ENCODE peak calls at places on chromosomes 16 and 17, in six cellular contexts. M is CD4-positive, alpha-beta T cell; H is H1; P is testis; R is Panc1; W is heart left ventricle. F is an unnamed sample.

GRCh38 chr16:66326995-66327513 is 39.4 kb upstream of the CDH5 start:
- DNase-seq in M (no peak), W (no peak), H (no peak), R (no peak), P (no peak), F (no peak)

GRCh38 chr16:10490141-10490540 is 90.3 kb downstream of the EMP2 start:
- DNase-seq in H (no peak), M (no peak), W (no peak), R (no peak), P (no peak), F (peak; percentile 3)

GRCh38 chr16:3401719-3402397 is 843 bp downstream of the ZNF174 start:
- DNase-seq in H (peak; percentile 45), W (no peak), M (no peak), P (peak; percentile 18), R (no peak), F (no peak)

GRCh38 chr17:9166678-9167077 is 145.4 kb downstream of the NTN1 start:
- DNase-seq in W (no peak), M (no peak), P (no peak), R (no peak), H (no peak), F (no peak)

GRCh38 chr17:29855686-29856085 is 74.3 kb downstream of the SSH2 start:
- DNase-seq in R (no peak), P (no peak), H (no peak), W (no peak), M (no peak), F (no peak)

GRCh38 chr16:32116080-32116479 is 137.0 kb upstream of the TP53TG3D start:
- DNase-seq in P (peak; percentile 10), H (no peak), R (no peak), W (no peak), M (no peak), F (no peak)

GRCh38 chr17:43517615-43518386 is 28.3 kb downstream of the ETV4 start:
- DNase-seq in P (no peak), W (no peak), H (no peak), M (no peak), R (no peak), F (no peak)

GRCh38 chr16:13291934-13292333 is 390.5 kb downstream of the SHISA9 start:
- DNase-seq in M (no peak), W (no peak), R (no peak), P (no peak), H (peak; percentile 55), F (no peak)

GRCh38 chr17:1697681-1698080 is 12.5 kb downstream of the TLCD2 start:
- DNase-seq in H (no peak), M (no peak), P (no peak), R (no peak), W (no peak), F (no peak)

GRCh38 chr17:81514735-81515529 is 2.3 kb upstream of the ACTG1 start:
- DNase-seq in P (peak; percentile 83), H (peak; percentile 88), R (no peak), W (peak; percentile 91), M (peak; percentile 66), F (peak; percentile 61)

GRCh38 chr16:84648595-84649510 is 542 bp downstream of the KLHL36 start:
- DNase-seq in R (no peak), P (peak; percentile 61), M (no peak), H (peak; percentile 72), W (peak; percentile 76), F (peak; percentile 58)

GRCh38 chr16:70162041-70162451 is 11.5 kb upstream of the CLEC18C start:
- DNase-seq in H (no peak), W (no peak), R (peak; percentile 22), M (no peak), P (peak; percentile 12), F (no peak)

GRCh38 chr17:37752482-37752881 is 7.6 kb upstream of the HNF1B start:
- DNase-seq in P (no peak), W (no peak), H (no peak), M (no peak), R (no peak), F (no peak)

GRCh38 chr16:68590201-68590994 is 51.3 kb downstream of the ZFP90 start:
- DNase-seq in H (peak; percentile 97), P (peak; percentile 81), R (peak; percentile 2), W (no peak), M (peak; percentile 31), F (peak; percentile 50)

GRCh38 chr17:1422907-1423306 is 22.9 kb upstream of the YWHAE start:
- DNase-seq in M (no peak), W (no peak), R (peak; percentile 81), H (no peak), P (no peak), F (no peak)

GRCh38 chr17:62165378-62165722 is 100.3 kb upstream of the MED13 start:
- DNase-seq in P (no peak), M (no peak), W (no peak), R (no peak), H (no peak), F (no peak)

GRCh38 chr17:48631693-48632578 is 5.8 kb upstream of the HOXB9 start:
- DNase-seq in M (no peak), R (no peak), H (no peak), P (no peak), W (no peak), F (no peak)
- H3K27me3 ChIP-seq in M (peaks cover 98% of the 10 kb centered on the region), R (no peaks in the 10 kb centered on the region), H (peaks cover 100% of the 10 kb centered on the region), P (no peaks in the 10 kb centered on the region), W (peaks cover 100% of the 10 kb centered on the region), F (peaks cover 34% of the 10 kb centered on the region)

GRCh38 chr17:28193241-28193640 is 125.8 kb upstream of the TMEM97 start:
- DNase-seq in M (no peak), R (no peak), H (no peak), P (peak; percentile 42), W (peak; percentile 32), F (no peak)
- H3K27me3 ChIP-seq in M (no peaks in the 10 kb centered on the region), R (no peaks in the 10 kb centered on the region), H (no peaks in the 10 kb centered on the region), P (no peaks in the 10 kb centered on the region), W (no peaks in the 10 kb centered on the region), F (no peaks in the 10 kb centered on the region)

GRCh38 chr17:55897301-55897700 is 146.4 kb downstream of the PCTP start:
- DNase-seq in W (no peak), P (no peak), H (no peak), R (no peak), M (no peak), F (no peak)
- H3K27me3 ChIP-seq in W (no peaks in the 10 kb centered on the region), P (no peaks in the 10 kb centered on the region), H (no peaks in the 10 kb centered on the region), R (no peaks in the 10 kb centered on the region), M (no peaks in the 10 kb centered on the region), F (no peaks in the 10 kb centered on the region)

GRCh38 chr17:79944821-79945391 is 90.8 kb downstream of the TBC1D16 start:
- DNase-seq in W (peak; percentile 21), M (no peak), P (no peak), H (no peak), R (no peak), F (no peak)

GRCh38 chr17:79942591-79943353 is 92.9 kb downstream of the TBC1D16 start:
- DNase-seq in W (peak; percentile 23), R (no peak), P (no peak), H (no peak), M (no peak), F (no peak)

GRCh38 chr17:79944251-79944812 is 91.3 kb downstream of the TBC1D16 start:
- DNase-seq in H (no peak), M (no peak), P (peak; percentile 6), W (no peak), R (no peak), F (peak; percentile 6)

GRCh38 chr17:79942011-79942405 is 93.7 kb downstream of the TBC1D16 start:
- DNase-seq in W (peak; percentile 21), H (no peak), R (no peak), P (no peak), M (no peak), F (no peak)

DNA sequence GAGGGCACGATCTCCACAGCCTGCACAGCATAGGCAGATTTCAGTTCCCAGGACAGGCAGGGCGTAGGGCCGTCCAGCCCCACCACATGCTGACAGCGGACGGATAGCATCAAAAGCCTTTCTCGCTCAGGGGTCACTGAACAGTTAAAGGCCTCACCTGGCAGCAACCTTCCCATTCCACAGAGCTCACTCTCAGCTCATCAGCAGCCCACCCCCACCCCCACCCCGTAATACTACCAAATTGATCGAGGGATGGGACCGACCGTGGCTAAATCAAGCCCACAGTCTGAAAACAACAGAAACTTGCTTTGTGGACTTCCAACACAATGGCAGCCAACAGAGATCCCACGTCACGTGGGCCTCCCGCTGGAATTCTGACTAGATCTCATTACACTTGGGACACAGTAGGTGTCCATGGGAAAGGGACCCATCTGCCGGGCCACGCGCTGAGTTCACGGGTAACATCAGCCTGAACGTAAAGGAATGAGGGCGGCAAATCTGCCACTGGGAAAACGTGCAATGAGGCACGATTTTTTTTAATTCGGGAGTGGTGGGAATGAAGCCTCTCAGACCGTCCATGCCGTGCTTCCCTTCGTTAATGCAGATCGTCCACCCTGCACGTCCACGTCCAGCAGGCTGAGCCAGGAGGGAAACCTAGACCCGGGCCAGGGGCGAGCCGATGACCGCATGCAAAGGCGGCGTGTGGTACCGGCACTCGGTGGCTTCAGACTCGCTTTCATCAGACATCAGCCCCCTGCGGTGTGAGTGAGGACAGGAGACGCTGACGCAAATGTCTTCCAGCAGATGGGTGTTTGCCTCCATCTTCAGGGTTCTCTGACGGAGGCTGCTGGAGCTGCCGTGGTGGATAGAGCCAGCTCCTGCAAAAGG is 92.1 kb downstream of the TBC1D16 start:
- DNase-seq in M (no peak), R (no peak), P (no peak), H (no peak), W (peak; percentile 8), F (no peak)
- H3K27me3 ChIP-seq in M (no peaks in the 10 kb centered on the region), R (no peaks in the 10 kb centered on the region), P (no peaks in the 10 kb centered on the region), H (no peaks in the 10 kb centered on the region), W (no peaks in the 10 kb centered on the region), F (no peaks in the 10 kb centered on the region)

DNA sequence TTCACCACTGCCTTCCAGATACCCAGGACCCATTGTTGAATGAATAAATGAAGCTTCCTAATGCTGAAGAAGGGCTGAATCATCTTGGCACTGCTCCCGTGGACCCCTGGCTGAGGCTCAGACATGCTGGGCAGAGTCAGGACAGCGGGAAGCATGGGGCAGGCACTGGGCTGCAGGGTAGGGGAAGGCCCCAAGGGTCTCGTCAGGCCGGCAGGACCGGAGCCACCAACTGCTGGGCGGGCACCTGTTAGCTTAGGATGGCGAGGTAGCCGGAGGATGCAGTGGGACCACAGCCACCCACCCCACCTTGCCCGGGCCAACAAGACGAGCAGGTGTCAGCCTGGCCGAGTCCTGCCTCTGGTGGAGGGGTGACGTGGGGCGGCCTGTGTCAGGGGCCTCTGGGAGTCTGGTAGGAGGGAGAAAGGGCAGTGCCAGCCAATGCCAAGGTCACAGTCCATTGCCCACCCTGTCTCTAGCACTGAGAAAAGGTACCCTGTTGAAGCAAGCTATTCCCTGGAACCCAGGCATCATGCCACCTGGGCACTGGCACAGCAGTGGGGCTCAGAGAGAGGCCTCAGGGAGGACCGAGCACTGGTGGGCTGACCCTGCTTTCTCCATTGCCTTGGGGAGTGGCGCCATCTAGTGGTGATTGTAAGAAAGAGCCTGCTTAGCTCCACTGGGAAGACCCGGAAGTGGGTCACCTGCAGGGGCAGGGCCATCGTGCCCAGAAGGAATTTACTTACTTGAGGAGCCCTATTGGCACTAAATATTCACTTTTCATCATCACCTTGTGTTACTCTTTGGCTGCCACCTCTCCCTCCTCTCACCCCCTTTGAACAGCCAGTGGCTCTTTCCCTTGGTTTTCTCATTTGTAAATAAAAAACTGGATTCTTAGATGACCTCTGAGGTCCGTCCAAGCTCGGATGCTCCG is 3.0 kb upstream of the DLX3 start:
- DNase-seq in H (peak; percentile 91), M (peak; percentile 75), R (peak; percentile 30), W (peak; percentile 80), P (peak; percentile 85), F (peak; percentile 93)
- H3K27me3 ChIP-seq in H (peaks cover 52% of the 10 kb centered on the region), M (peaks cover 82% of the 10 kb centered on the region), R (no peaks in the 10 kb centered on the region), W (peaks cover 49% of the 10 kb centered on the region), P (no peaks in the 10 kb centered on the region), F (peaks cover 22% of the 10 kb centered on the region)

F was measured in HAP-1.